ENCODE peak calls at places on chromosome X, in five cellular contexts. R is sciatic nerve; W is tibial nerve; D is activated CD4-positive, CD25-positive, alpha-beta regulatory T cell; S is fibroblast of lung. Y is an unnamed sample.

GRCh38 chrX:102950908-102951866 is 14.1 kb downstream of the RAB40AL start:
- DNase-seq in S (peak), W (peak), R (peak), D (no peak), Y (peak)

GRCh38 chrX:17160971-17161370 is 214.0 kb upstream of the NHS start:
- DNase-seq in R (no peak), W (no peak), S (no peak), D (no peak), Y (peak)

GRCh38 chrX:6813836-6814370 is 279.0 kb upstream of the VCX3A start:
- DNase-seq in R (no peak), S (no peak), D (no peak), W (no peak), Y (peak)

GRCh38 chrX:31058284-31058683 is 13.6 kb downstream of the FTHL17 start:
- DNase-seq in R (no peak), D (no peak), W (no peak), S (no peak), Y (no peak)

GRCh38 chrX:80747832-80748231 is 61.8 kb downstream of the BRWD3 start:
- DNase-seq in R (no peak), W (no peak), S (peak), D (no peak), Y (no peak)

GRCh38 chrX:10634681-10635161 is 14.3 kb upstream of the MID1 start:
- DNase-seq in W (no peak), S (peak), D (no peak), R (no peak), Y (peak)

GRCh38 chrX:94743478-94743877 is 1069.5 kb downstream of the FAM133A start:
- DNase-seq in S (no peak), W (no peak), R (no peak), D (no peak), Y (no peak)

GRCh38 chrX:17377047-17377692 is 2.2 kb downstream of the NHS start:
- DNase-seq in W (peak), S (peak), D (no peak), R (peak), Y (no peak)

GRCh38 chrX:151396827-151397740 is at the start of gene VMA21:
- DNase-seq in W (peak), D (peak), R (peak), S (peak), Y (peak)

GRCh38 chrX:2252331-2253065 is 248.3 kb downstream of the DHRSX start:
- DNase-seq in R (no peak), W (no peak), S (no peak), D (no peak), Y (no peak)

GRCh38 chrX:16785247-16786138 is 773 bp upstream of the TXLNG start:
- DNase-seq in W (no peak), R (peak), D (no peak), S (no peak), Y (peak)

GRCh38 chrX:9730752-9731151 is 34.9 kb downstream of the GPR143 start:
- DNase-seq in D (no peak), R (no peak), W (no peak), S (no peak), Y (no peak)

GRCh38 chrX:46375831-46376230 is 169.4 kb downstream of the ZNF674 start:
- DNase-seq in R (no peak), W (no peak), D (no peak), S (no peak), Y (no peak)

GRCh38 chrX:97995834-97996233 is 1112.1 kb downstream of the RPA4 start:
- DNase-seq in S (no peak), W (no peak), D (no peak), R (no peak), Y (no peak)

GRCh38 chrX:134624046-134624430 is 34.2 kb downstream of the PLAC1 start:
- DNase-seq in D (no peak), R (no peak), S (peak), W (no peak), Y (no peak)

GRCh38 chrX:2391869-2392606 is 108.7 kb downstream of the DHRSX start:
- DNase-seq in S (peak), W (no peak), D (no peak), R (no peak), Y (peak)

GRCh38 chrX:69196666-69197065 is 31.4 kb upstream of the PJA1 start:
- DNase-seq in W (no peak), S (no peak), D (no peak), R (no peak), Y (no peak)

GRCh38 chrX:134537179-134537945 is 77.4 kb downstream of the HPRT1 start:
- DNase-seq in D (no peak), R (no peak), S (peak), W (no peak), Y (no peak)

GRCh38 chrX:17859609-17860178 is 1.4 kb downstream of the RAI2 start:
- DNase-seq in R (no peak), W (no peak), S (no peak), D (peak), Y (no peak)

GRCh38 chrX:16466640-16467432 is 183.1 kb upstream of the S100G start:
- DNase-seq in W (no peak), D (no peak), S (peak), R (no peak), Y (no peak)

GRCh38 chrX:70485466-70485865 is 40.8 kb downstream of the DLG3 start:
- DNase-seq in S (no peak), D (no peak), W (no peak), R (no peak), Y (no peak)

GRCh38 chrX:115018040-115018647 is 728 bp upstream of the IL13RA2 start:
- DNase-seq in W (no peak), S (no peak), R (no peak), D (no peak), Y (peak)

GRCh38 chrX:69616520-69617203 is 749 bp downstream of the EDA start:
- DNase-seq in S (no peak), W (no peak), R (peak), D (no peak), Y (no peak)

GRCh38 chrX:38803286-38803608 is 2.0 kb downstream of the MID1IP1 start:
- DNase-seq in W (no peak), D (no peak), S (no peak), R (no peak), Y (no peak)

GRCh38 chrX:112668476-112669404 is 11.0 kb downstream of the LHFPL1 start:
- DNase-seq in W (no peak), D (no peak), S (no peak), R (no peak), Y (no peak)

GRCh38 chrX:574355-574754 is 56.2 kb upstream of the SHOX start:
- DNase-seq in S (no peak), W (no peak), D (no peak), R (no peak), Y (no peak)

GRCh38 chrX:23765868-23766267 is 17.1 kb upstream of the SAT1 start:
- DNase-seq in R (no peak), D (no peak), S (no peak), W (no peak), Y (no peak)

GRCh38 chrX:13283968-13284914 is 35.6 kb downstream of the ATXN3L start:
- DNase-seq in W (no peak), D (no peak), R (no peak), S (peak), Y (no peak)

GRCh38 chrX:70592091-70592490 is 147.5 kb downstream of the DLG3 start:
- DNase-seq in R (no peak), S (peak), W (no peak), D (no peak), Y (no peak)

GRCh38 chrX:140733766-140734342 is 24.3 kb downstream of the LINC00632 start:
- DNase-seq in D (no peak), W (no peak), S (peak), R (no peak), Y (peak)

GRCh38 chrX:68947882-68948605 is 119.2 kb downstream of the EFNB1 start:
- DNase-seq in S (no peak), W (no peak), D (no peak), R (no peak), Y (no peak)

GRCh38 chrX:13151806-13152510 is 107.5 kb upstream of the FAM9C start:
- DNase-seq in W (no peak), D (no peak), R (no peak), S (peak), Y (no peak)

GRCh38 chrX:10008483-10009056 is 41.4 kb downstream of the CLDN34 start:
- DNase-seq in S (peak), D (no peak), W (no peak), R (peak), Y (no peak)

GRCh38 chrX:114071412-114071811 is 512.5 kb upstream of the HTR2C start:
- DNase-seq in D (no peak), S (no peak), R (no peak), W (no peak), Y (no peak)

GRCh38 chrX:23228950-23229448 is 105.7 kb upstream of the PTCHD1 start:
- DNase-seq in S (no peak), D (no peak), W (no peak), R (no peak), Y (no peak)

GRCh38 chrX:153226344-153227190 is 47.5 kb downstream of the MAGEA1 start:
- DNase-seq in R (peak), D (no peak), W (peak), S (peak), Y (peak)

GRCh38 chrX:23737413-23737812 is 5.7 kb downstream of the ACOT9 start:
- DNase-seq in W (no peak), R (no peak), D (no peak), S (peak), Y (no peak)

GRCh38 chrX:47321386-47321785 is 49.0 kb upstream of the ZNF157 start:
- DNase-seq in R (peak), W (peak), S (peak), D (no peak), Y (no peak)

GRCh38 chrX:125131146-125131545 is 188.5 kb upstream of the TEX13C start:
- DNase-seq in W (no peak), D (no peak), R (no peak), S (no peak), Y (peak)

GRCh38 chrX:102934624-102935023 is 2.4 kb upstream of the RAB40AL start:
- DNase-seq in D (no peak), R (no peak), W (peak), S (no peak), Y (peak)